ENCODE peak calls at places on chromosomes 13 and 19, in seven cellular contexts. F, K, A, R, B, T and W are unnamed samples.

GRCh38 chr19:18903146-18904056 is 7.4 kb upstream of the CERS1 start:
- DNase-seq in F (no peak), K (no peak), A (no peak), R (peak), B (no peak), T (no peak), W (no peak)

GRCh38 chr19:13794388-13794751 is 873 bp upstream of the ZSWIM4 start:
- DNase-seq in F (peak), K (peak), A (no peak), R (no peak), B (peak), T (peak), W (no peak)

GRCh38 chr19:48907671-48908070 is 7.6 kb downstream of the NUCB1 start:
- DNase-seq in F (no peak), K (no peak), A (no peak), R (no peak), B (no peak), T (no peak), W (no peak)

GRCh38 chr19:18357442-18358264 is 17.3 kb downstream of the PGPEP1 start:
- DNase-seq in F (no peak), K (no peak), A (no peak), R (no peak), B (peak), T (no peak), W (no peak)

GRCh38 chr19:3458229-3458555 is 22.1 kb downstream of the SMIM24 start:
- DNase-seq in F (no peak), K (no peak), A (no peak), R (no peak), B (no peak), T (no peak), W (no peak)

GRCh38 chr13:27446986-27447583 is 3.3 kb downstream of the MTIF3 start:
- DNase-seq in F (peak), K (no peak), A (no peak), R (no peak), B (no peak), T (no peak), W (no peak)

GRCh38 chr13:85557651-85558050 is 241.6 kb downstream of the SLITRK6 start:
- DNase-seq in F (no peak), K (no peak), A (no peak), R (no peak), B (no peak), T (no peak), W (no peak)

GRCh38 chr19:49436381-49437017 is 4.8 kb downstream of the SLC17A7 start:
- DNase-seq in F (peak), K (no peak), A (peak), R (peak), B (no peak), T (no peak), W (no peak)

GRCh38 chr13:26786651-26787295 is 26.2 kb upstream of the GPR12 start:
- DNase-seq in F (no peak), K (no peak), A (no peak), R (no peak), B (no peak), T (no peak), W (no peak)

GRCh38 chr19:17292301-17293074 is 10.7 kb downstream of the ABHD8 start:
- DNase-seq in F (peak), K (peak), A (peak), R (peak), B (peak), T (peak), W (peak)

GRCh38 chr19:32041681-32042292 is 303.6 kb upstream of the ZNF507 start:
- DNase-seq in F (peak), K (peak), A (peak), R (no peak), B (peak), T (peak), W (peak)

GRCh38 chr19:42232435-42232834 is 10.0 kb downstream of the GSK3A start:
- DNase-seq in F (no peak), K (no peak), A (no peak), R (no peak), B (no peak), T (no peak), W (no peak)

GRCh38 chr19:13206581-13206980 is 56.4 kb downstream of the IER2 start:
- DNase-seq in F (no peak), K (no peak), A (no peak), R (no peak), B (no peak), T (no peak), W (no peak)

GRCh38 chr19:17220207-17220758 is 5.1 kb downstream of the USE1 start:
- DNase-seq in F (no peak), K (no peak), A (no peak), R (no peak), B (peak), T (peak), W (no peak)

GRCh38 chr19:1257475-1258160 is 9.2 kb downstream of the MIDN start:
- DNase-seq in F (no peak), K (no peak), A (no peak), R (no peak), B (no peak), T (no peak), W (no peak)